ENCODE peak calls at places on chromosomes 7 and 10, in four cellular contexts. One of them, this sample, is unnamed. For H3K4me1, the result is how much of the 10 kb centered on the place peaks cover.

GRCh38 chr7:22549667-22550513 is 49.9 kb upstream of the STEAP1B start:
- DNase-seq in Peyer's patch: peak
- DNase-seq in cardiac muscle cell: peak
- DNase-seq in lung: no peak
- DNase-seq in this sample: peak

GRCh38 chr7:70372768-70373241 is 759.1 kb upstream of the GALNT17 start:
- DNase-seq in Peyer's patch: no peak
- DNase-seq in lung: no peak
- DNase-seq in cardiac muscle cell: no peak
- DNase-seq in this sample: no peak

GRCh38 chr10:108465871-108466641 is 1301.5 kb upstream of the SORCS1 start:
- DNase-seq in Peyer's patch: no peak
- DNase-seq in lung: peak
- DNase-seq in cardiac muscle cell: peak
- DNase-seq in this sample: peak

GRCh38 chr10:69800109-69800508 is 1.6 kb upstream of the COL13A1 start:
- DNase-seq in Peyer's patch: peak
- DNase-seq in cardiac muscle cell: peak
- DNase-seq in lung: peak
- DNase-seq in this sample: no peak

GRCh38 chr7:111459757-111460280 is 102.5 kb downstream of the IMMP2L start:
- DNase-seq in lung: no peak
- DNase-seq in Peyer's patch: no peak
- DNase-seq in cardiac muscle cell: no peak
- DNase-seq in this sample: no peak

GRCh38 chr10:124917168-124917938 is 24.6 kb upstream of the ZRANB1 start:
- DNase-seq in Peyer's patch: peak
- DNase-seq in cardiac muscle cell: peak
- DNase-seq in lung: peak
- DNase-seq in this sample: no peak

GRCh38 chr7:158821173-158822021 is 7.9 kb downstream of the ESYT2 start:
- DNase-seq in lung: no peak
- DNase-seq in Peyer's patch: no peak
- DNase-seq in cardiac muscle cell: no peak
- DNase-seq in this sample: no peak

GRCh38 chr7:11492307-11492706 is 339.7 kb downstream of the THSD7A start:
- DNase-seq in Peyer's patch: no peak
- DNase-seq in cardiac muscle cell: no peak
- DNase-seq in lung: no peak
- DNase-seq in this sample: no peak

GRCh38 chr10:125868372-125868975 is 12.6 kb downstream of the DHX32 start:
- DNase-seq in cardiac muscle cell: peak
- DNase-seq in Peyer's patch: peak
- DNase-seq in lung: no peak
- DNase-seq in this sample: no peak

GRCh38 chr7:964401-965231 is 10.1 kb upstream of the ADAP1 start:
- DNase-seq in Peyer's patch: no peak
- DNase-seq in cardiac muscle cell: peak
- DNase-seq in lung: no peak
- DNase-seq in this sample: peak

GRCh38 chr7:116426428-116427156 is 72.9 kb upstream of the CAV2 start:
- DNase-seq in cardiac muscle cell: no peak
- DNase-seq in lung: no peak
- DNase-seq in Peyer's patch: peak
- DNase-seq in this sample: peak

GRCh38 chr7:114663502-114663901 is 248.9 kb downstream of the FOXP2 start:
- DNase-seq in Peyer's patch: no peak
- DNase-seq in lung: no peak
- DNase-seq in cardiac muscle cell: peak
- DNase-seq in this sample: no peak

GRCh38 chr7:137873524-137873923 is 26.8 kb upstream of the DGKI start:
- DNase-seq in cardiac muscle cell: no peak
- DNase-seq in Peyer's patch: no peak
- DNase-seq in lung: no peak
- DNase-seq in this sample: no peak

GRCh38 chr10:63456437-63457210 is 9.2 kb downstream of the JMJD1C start:
- DNase-seq in cardiac muscle cell: no peak
- DNase-seq in lung: no peak
- DNase-seq in Peyer's patch: no peak
- DNase-seq in this sample: no peak

GRCh38 chr7:54985405-54986360 is 33.1 kb upstream of the EGFR start:
- DNase-seq in cardiac muscle cell: no peak
- DNase-seq in Peyer's patch: no peak
- DNase-seq in lung: no peak
- DNase-seq in this sample: no peak

GRCh38 chr10:103720328-103720963 is 134.9 kb downstream of the SH3PXD2A start:
- DNase-seq in lung: no peak
- DNase-seq in cardiac muscle cell: peak
- DNase-seq in Peyer's patch: no peak
- DNase-seq in this sample: no peak

GRCh38 chr7:111560773-111561658 is 1.3 kb downstream of the IMMP2L start:
- DNase-seq in lung: no peak
- DNase-seq in cardiac muscle cell: peak
- DNase-seq in Peyer's patch: no peak
- DNase-seq in this sample: no peak

GRCh38 chr7:38881947-38882684 is 26.9 kb downstream of the VPS41 start:
- DNase-seq in lung: no peak
- DNase-seq in Peyer's patch: no peak
- DNase-seq in cardiac muscle cell: no peak
- DNase-seq in this sample: no peak

GRCh38 chr7:151046603-151047573 is 1.4 kb upstream of the ASIC3 start:
- DNase-seq in Peyer's patch: no peak
- DNase-seq in cardiac muscle cell: no peak
- DNase-seq in lung: peak
- DNase-seq in this sample: no peak

GRCh38 chr7:73428697-73429005 is 4.9 kb upstream of the FZD9 start:
- DNase-seq in lung: no peak
- DNase-seq in Peyer's patch: no peak
- DNase-seq in cardiac muscle cell: no peak
- DNase-seq in this sample: no peak

GRCh38 chr10:58275261-58275660 is 6.3 kb downstream of the CISD1 start:
- DNase-seq in Peyer's patch: no peak
- DNase-seq in lung: no peak
- DNase-seq in cardiac muscle cell: no peak
- DNase-seq in this sample: no peak

GRCh38 chr7:137933270-137934017 is 68.4 kb downstream of the CREB3L2 start:
- DNase-seq in cardiac muscle cell: no peak
- DNase-seq in Peyer's patch: no peak
- DNase-seq in lung: no peak
- DNase-seq in this sample: no peak

GRCh38 chr7:127751723-127752448 is 99.9 kb downstream of the SND1 start:
- DNase-seq in cardiac muscle cell: no peak
- DNase-seq in lung: no peak
- DNase-seq in Peyer's patch: no peak
- DNase-seq in this sample: no peak

GRCh38 chr7:404782-405488 is 114.7 kb downstream of the PDGFA start:
- DNase-seq in cardiac muscle cell: no peak
- DNase-seq in Peyer's patch: no peak
- DNase-seq in lung: no peak
- DNase-seq in this sample: peak

GRCh38 chr7:96219382-96220130 is 102.3 kb downstream of the SLC25A13 start:
- DNase-seq in lung: no peak
- DNase-seq in cardiac muscle cell: no peak
- DNase-seq in Peyer's patch: no peak
- DNase-seq in this sample: no peak

GRCh38 chr7:69595415-69595814 is 2.9 kb upstream of the AUTS2 start:
- DNase-seq in cardiac muscle cell: no peak
- DNase-seq in Peyer's patch: no peak
- DNase-seq in lung: no peak
- DNase-seq in this sample: no peak

GRCh38 chr10:78363190-78363589 is 329.5 kb downstream of the RPS24 start:
- DNase-seq in cardiac muscle cell: no peak
- DNase-seq in lung: no peak
- DNase-seq in Peyer's patch: no peak
- DNase-seq in this sample: no peak

GRCh38 chr10:33325929-33326328 is 8.5 kb downstream of the NRP1 start:
- DNase-seq in Peyer's patch: no peak
- DNase-seq in lung: no peak
- DNase-seq in cardiac muscle cell: no peak
- DNase-seq in this sample: no peak

GRCh38 chr10:68271104-68271882 is 39.4 kb upstream of the ATOH7 start:
- DNase-seq in lung: no peak
- DNase-seq in Peyer's patch: no peak
- DNase-seq in cardiac muscle cell: no peak
- DNase-seq in this sample: no peak

GRCh38 chr10:88582411-88582805 is 710 bp downstream of the RNLS start:
- DNase-seq in Peyer's patch: no peak
- DNase-seq in lung: no peak
- DNase-seq in cardiac muscle cell: no peak
- DNase-seq in this sample: no peak

GRCh38 chr10:124025638-124026336 is 67.6 kb downstream of the CHST15 start:
- DNase-seq in Peyer's patch: peak
- DNase-seq in lung: no peak
- DNase-seq in cardiac muscle cell: peak
- DNase-seq in this sample: no peak

GRCh38 chr7:122038904-122039303 is 105.1 kb downstream of the AASS start:
- DNase-seq in cardiac muscle cell: no peak
- DNase-seq in Peyer's patch: no peak
- DNase-seq in lung: no peak
- DNase-seq in this sample: no peak

GRCh38 chr10:102869290-102870198 is at the start of gene AS3MT:
- DNase-seq in Peyer's patch: no peak
- DNase-seq in lung: no peak
- DNase-seq in cardiac muscle cell: peak
- DNase-seq in this sample: no peak

GRCh38 chr7:155212301-155213015 is 85.2 kb upstream of the INSIG1 start:
- DNase-seq in lung: no peak
- DNase-seq in cardiac muscle cell: no peak
- DNase-seq in Peyer's patch: no peak
- DNase-seq in this sample: no peak

GRCh38 chr7:155214328-155214986 is 83.2 kb upstream of the INSIG1 start:
- DNase-seq in cardiac muscle cell: no peak
- DNase-seq in lung: no peak
- DNase-seq in Peyer's patch: peak
- DNase-seq in this sample: no peak

GRCh38 chr7:155213385-155213784 is 84.3 kb upstream of the INSIG1 start:
- DNase-seq in Peyer's patch: no peak
- DNase-seq in cardiac muscle cell: no peak
- DNase-seq in lung: no peak
- DNase-seq in this sample: no peak

GRCh38 chr7:155215576-155216325 is 81.9 kb upstream of the INSIG1 start:
- DNase-seq in cardiac muscle cell: no peak
- DNase-seq in lung: no peak
- DNase-seq in Peyer's patch: no peak
- DNase-seq in this sample: no peak

DNA sequence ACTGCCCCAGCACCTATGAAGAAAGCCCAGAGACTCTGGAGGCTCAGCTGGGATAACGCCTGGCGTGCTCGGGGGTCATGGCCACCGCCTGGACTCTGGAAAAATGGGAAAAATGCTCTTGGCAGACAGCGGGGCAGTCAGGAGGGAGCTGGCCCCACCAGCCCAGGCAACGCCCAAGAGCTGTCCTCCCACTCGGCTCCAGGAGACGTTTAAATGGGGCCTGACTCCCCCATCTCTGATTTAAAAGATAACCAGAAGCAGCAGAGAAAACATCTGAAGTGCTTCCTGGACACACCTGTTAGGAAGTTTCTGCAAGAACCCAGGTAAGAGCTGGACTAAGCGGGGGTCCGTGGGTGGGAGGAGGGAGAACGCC is 83.7 kb upstream of the INSIG1 start:
- DNase-seq in cardiac muscle cell: no peak
- DNase-seq in Peyer's patch: no peak
- DNase-seq in lung: no peak
- DNase-seq in this sample: no peak
- H3K4me3 ChIP-seq in cardiac muscle cell: no peak
- H3K4me3 ChIP-seq in Peyer's patch: peak
- H3K4me3 ChIP-seq in lung: no peak
- H3K4me3 ChIP-seq in this sample: no peak

GRCh38 chr7:140723002-140723401 is 26.5 kb downstream of the NDUFB2 start:
- DNase-seq in Peyer's patch: no peak
- DNase-seq in lung: no peak
- DNase-seq in cardiac muscle cell: no peak
- DNase-seq in this sample: no peak

GRCh38 chr7:140723574-140723973 is 27.1 kb downstream of the NDUFB2 start:
- DNase-seq in Peyer's patch: no peak
- DNase-seq in cardiac muscle cell: no peak
- DNase-seq in lung: no peak
- DNase-seq in this sample: no peak

GRCh38 chr7:140722254-140722653 is 25.7 kb downstream of the NDUFB2 start:
- DNase-seq in cardiac muscle cell: no peak
- DNase-seq in Peyer's patch: no peak
- DNase-seq in lung: no peak
- DNase-seq in this sample: no peak

GRCh38 chr7:140724706-140725105 is 28.2 kb downstream of the NDUFB2 start:
- DNase-seq in lung: no peak
- DNase-seq in Peyer's patch: no peak
- DNase-seq in cardiac muscle cell: no peak
- DNase-seq in this sample: no peak

GRCh38 chr7:140726304-140726703 is 29.8 kb downstream of the NDUFB2 start:
- DNase-seq in cardiac muscle cell: no peak
- DNase-seq in lung: no peak
- DNase-seq in Peyer's patch: no peak
- DNase-seq in this sample: no peak
- TF ChIP-seq CTCF in cardiac muscle cell: peak
- TF ChIP-seq CTCF in lung: no peak
- TF ChIP-seq CTCF in Peyer's patch: peak
- TF ChIP-seq CTCF in this sample: peak

GRCh38 chr7:40156988-40157387 is 22.2 kb downstream of the SUGCT start:
- DNase-seq in Peyer's patch: no peak
- DNase-seq in cardiac muscle cell: no peak
- DNase-seq in lung: no peak
- DNase-seq in this sample: no peak

GRCh38 chr7:40148671-40149070 is 13.9 kb downstream of the SUGCT start:
- DNase-seq in Peyer's patch: no peak
- DNase-seq in lung: no peak
- DNase-seq in cardiac muscle cell: no peak
- DNase-seq in this sample: no peak

GRCh38 chr7:40147371-40148246 is 12.8 kb downstream of the SUGCT start:
- DNase-seq in cardiac muscle cell: no peak
- DNase-seq in lung: no peak
- DNase-seq in Peyer's patch: no peak
- DNase-seq in this sample: no peak

GRCh38 chr7:40151504-40151903 is 16.7 kb downstream of the SUGCT start:
- DNase-seq in Peyer's patch: no peak
- DNase-seq in cardiac muscle cell: no peak
- DNase-seq in lung: no peak
- DNase-seq in this sample: no peak
- H3K4me1 ChIP-seq in Peyer's patch: under half
- H3K4me1 ChIP-seq in cardiac muscle cell: under half
- H3K4me1 ChIP-seq in lung: under half
- H3K4me1 ChIP-seq in this sample: under half

DNA sequence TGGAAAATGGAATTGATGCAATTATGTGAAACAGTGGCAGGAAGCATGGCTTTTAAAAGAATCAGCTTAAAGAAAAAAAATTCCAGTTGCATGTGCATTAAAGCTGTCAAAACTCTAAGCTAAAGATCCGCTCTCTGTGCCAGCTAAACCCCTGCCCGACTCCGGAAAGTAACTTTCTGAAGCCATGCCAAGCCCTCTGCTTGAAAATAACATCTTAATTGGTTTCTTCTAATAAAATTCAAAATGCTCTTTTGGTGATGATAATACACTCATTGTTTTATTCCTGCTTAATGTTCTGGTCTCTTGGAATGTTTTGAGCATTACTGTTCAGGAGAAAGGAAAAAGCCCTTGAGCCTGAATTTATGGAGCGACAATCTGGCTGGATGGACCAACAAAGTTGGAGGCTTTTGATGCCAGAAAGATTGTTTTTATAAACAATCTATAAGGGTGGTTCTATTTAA is 11.7 kb downstream of the SEMA3C start:
- DNase-seq in Peyer's patch: no peak
- DNase-seq in lung: no peak
- DNase-seq in cardiac muscle cell: no peak
- DNase-seq in this sample: no peak
- H3K4me3 ChIP-seq in Peyer's patch: no peak
- H3K4me3 ChIP-seq in lung: no peak
- H3K4me3 ChIP-seq in cardiac muscle cell: no peak
- H3K4me3 ChIP-seq in this sample: no peak

This sample was measured in RWPE2.